ENCODE peak calls at places on chromosomes 13 and 19, in seven cellular contexts. C is GM23248; U is tibial nerve; O is CD8-positive, alpha-beta T cell; L is aorta; V is fibroblast of lung; A is mucosa of descending colon. T is an unnamed sample.

GRCh38 chr13:97367427-97367826 is 66.5 kb upstream of the RAP2A start:
- DNase-seq in A (no peak), C (peak; percentile 86), V (peak; percentile 93), U (no peak), O (no peak), L (no peak), T (no peak)

GRCh38 chr13:102610296-102610895 is 13.6 kb downstream of the TPP2 start:
- DNase-seq in L (no peak), O (no peak), C (no peak), A (peak; percentile 64), U (no peak), V (no peak), T (no peak)

GRCh38 chr19:55005684-55006488 is 32.2 kb downstream of the GP6 start:
- DNase-seq in O (peak; percentile 16), U (no peak), C (peak; percentile 14), A (no peak), V (peak; percentile 77), L (no peak), T (peak; percentile 92)

GRCh38 chr19:3323026-3323425 is 43.4 kb upstream of the NFIC start:
- DNase-seq in L (no peak), C (no peak), U (no peak), A (no peak), O (no peak), V (no peak), T (no peak)

GRCh38 chr19:38298841-38299680 is 5.0 kb upstream of the C19orf33 start:
- DNase-seq in U (no peak), V (peak; percentile 25), A (no peak), L (no peak), O (no peak), C (no peak), T (no peak)

GRCh38 chr19:41740415-41741243 is 14.7 kb upstream of the CEACAM6 start:
- DNase-seq in U (no peak), V (no peak), O (no peak), A (no peak), C (no peak), L (no peak), T (no peak)

GRCh38 chr13:76533251-76533650 is 353.0 kb downstream of the KCTD12 start:
- DNase-seq in C (peak; percentile 4), V (peak; percentile 9), O (no peak), U (no peak), L (no peak), A (no peak), T (no peak)

GRCh38 chr13:32824061-32824460 is 192.2 kb upstream of the KL start:
- DNase-seq in O (no peak), C (no peak), L (no peak), V (no peak), A (no peak), U (no peak), T (no peak)

GRCh38 chr13:44068169-44068568 is 188.5 kb downstream of the LACC1 start:
- DNase-seq in L (no peak), V (peak; percentile 89), O (no peak), U (no peak), C (peak; percentile 76), A (no peak), T (no peak)

GRCh38 chr13:81609335-81609734 is 1268.4 kb upstream of the SPRY2 start:
- DNase-seq in C (no peak), U (no peak), L (no peak), V (no peak), A (no peak), O (no peak), T (no peak)

GRCh38 chr19:45340232-45340898 is at the start of gene KLC3:
- DNase-seq in O (no peak), C (peak; percentile 18), V (no peak), U (no peak), A (peak; percentile 77), L (no peak), T (no peak)

GRCh38 chr19:7868671-7869452 is 5.3 kb downstream of the PRR36 start:
- DNase-seq in L (peak; percentile 90), O (peak; percentile 71), U (no peak), V (peak; percentile 34), C (peak; percentile 72), A (peak; percentile 87), T (peak; percentile 85)

GRCh38 chr19:42261763-42262162 is 6.8 kb upstream of the ERF start:
- DNase-seq in V (no peak), L (no peak), O (no peak), A (no peak), U (no peak), C (no peak), T (no peak)

GRCh38 chr19:36120984-36121358 is 5.7 kb downstream of the TBCB start:
- DNase-seq in V (no peak), O (no peak), L (no peak), A (no peak), C (no peak), U (no peak), T (no peak)

GRCh38 chr13:109785141-109785891 is 1.1 kb downstream of the IRS2 start:
- DNase-seq in A (peak; percentile 66), L (peak; percentile 82), U (no peak), O (peak; percentile 37), C (peak; percentile 84), V (peak; percentile 72), T (peak; percentile 63)

GRCh38 chr13:28573595-28574373 is 78.9 kb upstream of the FLT1 start:
- DNase-seq in L (no peak), V (no peak), U (no peak), C (no peak), O (no peak), A (no peak), T (no peak)

GRCh38 chr19:48511800-48512503 is at the start of gene LMTK3:
- DNase-seq in U (no peak), O (peak; percentile 78), C (peak; percentile 50), L (no peak), V (peak; percentile 36), A (peak; percentile 53), T (peak; percentile 82)

GRCh38 chr13:86581711-86582110 is 782.5 kb upstream of the SLITRK6 start:
- DNase-seq in C (peak; percentile 47), L (no peak), O (no peak), V (peak; percentile 70), U (no peak), A (no peak), T (no peak)

GRCh38 chr13:98845726-98846125 is 93.3 kb upstream of the SLC15A1 start:
- DNase-seq in L (no peak), A (no peak), C (no peak), O (no peak), V (no peak), U (no peak), T (no peak)

GRCh38 chr19:4326837-4327251 is 11.8 kb downstream of the STAP2 start:
- DNase-seq in L (no peak), C (no peak), O (no peak), U (no peak), A (no peak), V (no peak), T (no peak)
- H3K4me3 ChIP-seq in L (no peak overlapping the region), C (peak overlapping the region; percentile 22), O (peak overlapping the region; percentile 81), U (peak overlapping the region; percentile 36), A (no peak overlapping the region), V (no peak overlapping the region), T (peak overlapping the region; percentile 61)

GRCh38 chr13:84902243-84902642 is 897.0 kb downstream of the SLITRK6 start:
- DNase-seq in L (no peak), O (no peak), V (no peak), C (no peak), A (no peak), U (no peak), T (no peak)

DNA sequence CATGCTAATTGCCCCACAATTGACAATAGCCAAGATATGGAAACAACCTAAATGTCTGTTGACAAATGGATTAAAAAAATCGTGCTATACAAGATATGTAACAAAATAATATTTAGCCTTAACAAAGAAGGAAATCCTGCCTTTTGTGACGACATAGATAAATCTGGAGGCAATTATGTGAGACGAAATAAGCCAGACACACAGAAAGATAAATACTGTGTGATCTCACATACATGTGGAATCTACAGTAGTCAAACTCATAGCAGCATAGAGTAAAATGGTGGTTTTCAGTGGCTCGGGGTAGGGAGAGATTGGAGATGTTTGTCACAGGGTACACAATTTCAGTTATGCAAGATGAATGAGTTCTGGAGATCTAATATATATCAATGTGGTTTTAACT is 895.8 kb downstream of the SLITRK6 start:
- DNase-seq in U (no peak), V (no peak), A (no peak), O (no peak), L (no peak), C (no peak), T (no peak)
- H3K4me1 ChIP-seq in U (no peaks in the 10 kb centered on the region), V (no peaks in the 10 kb centered on the region), A (no peaks in the 10 kb centered on the region), O (no peaks in the 10 kb centered on the region), L (no peaks in the 10 kb centered on the region), C (no peaks in the 10 kb centered on the region), T (no peaks in the 10 kb centered on the region)

GRCh38 chr13:45464141-45464686 is 525 bp upstream of the COG3 start:
- DNase-seq in L (no peak), C (no peak), V (no peak), O (no peak), U (no peak), A (peak; percentile 49), T (no peak)
- H3K4me3 ChIP-seq in L (peak overlapping the region; percentile 45), C (peak overlapping the region; percentile 89), V (peak overlapping the region; percentile 89), O (peak overlapping the region; percentile 77), U (peak overlapping the region; percentile 94), A (peak overlapping the region; percentile 99), T (peak overlapping the region; percentile 49)

GRCh38 chr19:34367424-34367957 is 2.5 kb downstream of the GPI start:
- DNase-seq in L (no peak), O (no peak), A (no peak), U (no peak), V (no peak), C (no peak), T (no peak)
- H3K4me1 ChIP-seq in L (no peaks in the 10 kb centered on the region), O (peaks cover 18% of the 10 kb centered on the region), A (peaks cover 9% of the 10 kb centered on the region), U (peaks cover 11% of the 10 kb centered on the region), V (peaks cover 10% of the 10 kb centered on the region), C (peaks cover 12% of the 10 kb centered on the region), T (peaks cover 11% of the 10 kb centered on the region)